ENCODE peak calls at places on chromosomes 1 and 21, in five cellular contexts. One of them, this sample, is unnamed.

GRCh38 chr1:20640183-20640597 is 6.9 kb downstream of the PINK1 start:
- DNase-seq in HCT116: peak
- DNase-seq in sigmoid colon: no peak
- DNase-seq in Panc1: peak
- DNase-seq in H1: no peak
- DNase-seq in this sample: no peak

GRCh38 chr1:239185245-239185619 is 201.1 kb upstream of the CHRM3 start:
- DNase-seq in Panc1: no peak
- DNase-seq in HCT116: no peak
- DNase-seq in H1: no peak
- DNase-seq in sigmoid colon: no peak
- DNase-seq in this sample: no peak

GRCh38 chr1:241485554-241485992 is 34.0 kb downstream of the FH start:
- DNase-seq in Panc1: no peak
- DNase-seq in H1: no peak
- DNase-seq in HCT116: peak
- DNase-seq in sigmoid colon: no peak
- DNase-seq in this sample: no peak

GRCh38 chr1:31689821-31690220 is 14.0 kb downstream of the COL16A1 start:
- DNase-seq in sigmoid colon: no peak
- DNase-seq in H1: no peak
- DNase-seq in Panc1: no peak
- DNase-seq in HCT116: peak
- DNase-seq in this sample: no peak

GRCh38 chr1:20702416-20702815 is 15.4 kb downstream of the KIF17 start:
- DNase-seq in Panc1: no peak
- DNase-seq in sigmoid colon: no peak
- DNase-seq in HCT116: no peak
- DNase-seq in H1: no peak
- DNase-seq in this sample: no peak

GRCh38 chr1:101506541-101507164 is 269.8 kb downstream of the S1PR1 start:
- DNase-seq in H1: no peak
- DNase-seq in Panc1: peak
- DNase-seq in HCT116: peak
- DNase-seq in sigmoid colon: no peak
- DNase-seq in this sample: no peak

GRCh38 chr1:24641646-24642151 is 1.4 kb upstream of the SRRM1 start:
- DNase-seq in Panc1: no peak
- DNase-seq in sigmoid colon: peak
- DNase-seq in H1: no peak
- DNase-seq in HCT116: no peak
- DNase-seq in this sample: no peak

GRCh38 chr1:180842052-180842451 is 70.6 kb upstream of the KIAA1614 start:
- DNase-seq in sigmoid colon: no peak
- DNase-seq in H1: no peak
- DNase-seq in Panc1: no peak
- DNase-seq in HCT116: no peak
- DNase-seq in this sample: no peak

GRCh38 chr1:18557621-18558465 is 72.8 kb upstream of the PAX7 start:
- DNase-seq in HCT116: no peak
- DNase-seq in H1: peak
- DNase-seq in Panc1: no peak
- DNase-seq in sigmoid colon: no peak
- DNase-seq in this sample: no peak

GRCh38 chr21:36661511-36662309 is 37.2 kb upstream of the SIM2 start:
- DNase-seq in sigmoid colon: no peak
- DNase-seq in Panc1: no peak
- DNase-seq in H1: no peak
- DNase-seq in HCT116: peak
- DNase-seq in this sample: no peak

GRCh38 chr1:222618001-222618879 is at the start of gene MIA3:
- DNase-seq in H1: no peak
- DNase-seq in Panc1: no peak
- DNase-seq in sigmoid colon: peak
- DNase-seq in HCT116: no peak
- DNase-seq in this sample: no peak

GRCh38 chr1:42738678-42739226 is 1.3 kb downstream of the CLDN19 start:
- DNase-seq in sigmoid colon: no peak
- DNase-seq in H1: no peak
- DNase-seq in Panc1: no peak
- DNase-seq in HCT116: no peak
- DNase-seq in this sample: no peak

GRCh38 chr1:44739361-44740178 is at the start of gene KIF2C:
- DNase-seq in sigmoid colon: peak
- DNase-seq in H1: peak
- DNase-seq in HCT116: peak
- DNase-seq in Panc1: peak
- DNase-seq in this sample: no peak
- TF ChIP-seq CTCF in sigmoid colon: no peak
- TF ChIP-seq CTCF in H1: no peak
- TF ChIP-seq CTCF in HCT116: no peak
- TF ChIP-seq CTCF in Panc1: no peak
- TF ChIP-seq CTCF in this sample: no peak

GRCh38 chr1:209382701-209383100 is 200.8 kb upstream of the CAMK1G start:
- DNase-seq in Panc1: no peak
- DNase-seq in HCT116: no peak
- DNase-seq in H1: no peak
- DNase-seq in sigmoid colon: no peak
- DNase-seq in this sample: no peak

GRCh38 chr1:209383907-209384709 is 199.4 kb upstream of the CAMK1G start:
- DNase-seq in H1: no peak
- DNase-seq in HCT116: no peak
- DNase-seq in sigmoid colon: no peak
- DNase-seq in Panc1: no peak
- DNase-seq in this sample: no peak

GRCh38 chr1:209383422-209383821 is 200.1 kb upstream of the CAMK1G start:
- DNase-seq in H1: no peak
- DNase-seq in HCT116: no peak
- DNase-seq in sigmoid colon: no peak
- DNase-seq in Panc1: no peak
- DNase-seq in this sample: no peak

GRCh38 chr1:209386156-209386555 is 197.4 kb upstream of the CAMK1G start:
- DNase-seq in Panc1: no peak
- DNase-seq in sigmoid colon: no peak
- DNase-seq in HCT116: no peak
- DNase-seq in H1: no peak
- DNase-seq in this sample: peak

GRCh38 chr1:209384710-209385550 is 198.6 kb upstream of the CAMK1G start:
- DNase-seq in sigmoid colon: no peak
- DNase-seq in HCT116: no peak
- DNase-seq in Panc1: no peak
- DNase-seq in H1: no peak
- DNase-seq in this sample: no peak
- TF ChIP-seq POLR2AphosphoS5 in sigmoid colon: no peak
- TF ChIP-seq POLR2AphosphoS5 in HCT116: no peak
- TF ChIP-seq POLR2AphosphoS5 in Panc1: no peak
- TF ChIP-seq POLR2AphosphoS5 in H1: no peak
- TF ChIP-seq POLR2AphosphoS5 in this sample: no peak

GRCh38 chr1:182391362-182392044 is at the start of gene GLUL:
- DNase-seq in Panc1: no peak
- DNase-seq in HCT116: peak
- DNase-seq in H1: peak
- DNase-seq in sigmoid colon: peak
- DNase-seq in this sample: peak
- TF ChIP-seq CTCF in Panc1: no peak
- TF ChIP-seq CTCF in HCT116: no peak
- TF ChIP-seq CTCF in H1: no peak
- TF ChIP-seq CTCF in sigmoid colon: peak
- TF ChIP-seq CTCF in this sample: no peak

GRCh38 chr1:111581166-111581565 is 38.4 kb upstream of the RAP1A start:
- DNase-seq in H1: no peak
- DNase-seq in sigmoid colon: no peak
- DNase-seq in HCT116: no peak
- DNase-seq in Panc1: no peak
- DNase-seq in this sample: no peak

GRCh38 chr1:111571239-111571638 is 48.4 kb upstream of the RAP1A start:
- DNase-seq in HCT116: no peak
- DNase-seq in sigmoid colon: no peak
- DNase-seq in H1: no peak
- DNase-seq in Panc1: no peak
- DNase-seq in this sample: no peak

GRCh38 chr1:111571987-111572386 is 47.6 kb upstream of the RAP1A start:
- DNase-seq in H1: no peak
- DNase-seq in Panc1: no peak
- DNase-seq in HCT116: no peak
- DNase-seq in sigmoid colon: no peak
- DNase-seq in this sample: no peak

GRCh38 chr1:111577814-111578213 is 41.8 kb upstream of the RAP1A start:
- DNase-seq in sigmoid colon: no peak
- DNase-seq in HCT116: no peak
- DNase-seq in Panc1: no peak
- DNase-seq in H1: no peak
- DNase-seq in this sample: no peak

GRCh38 chr1:111576547-111576946 is 43.0 kb upstream of the RAP1A start:
- DNase-seq in H1: no peak
- DNase-seq in HCT116: no peak
- DNase-seq in Panc1: no peak
- DNase-seq in sigmoid colon: no peak
- DNase-seq in this sample: no peak
- TF ChIP-seq POLR2AphosphoS5 in H1: no peak
- TF ChIP-seq POLR2AphosphoS5 in HCT116: no peak
- TF ChIP-seq POLR2AphosphoS5 in Panc1: no peak
- TF ChIP-seq POLR2AphosphoS5 in sigmoid colon: no peak
- TF ChIP-seq POLR2AphosphoS5 in this sample: no peak

GRCh38 chr21:44872266-44872567 is 1.3 kb downstream of the PTTG1IP start:
- DNase-seq in Panc1: no peak
- DNase-seq in H1: no peak
- DNase-seq in HCT116: no peak
- DNase-seq in sigmoid colon: no peak
- DNase-seq in this sample: no peak
- TF ChIP-seq CTCF in Panc1: no peak
- TF ChIP-seq CTCF in H1: no peak
- TF ChIP-seq CTCF in HCT116: no peak
- TF ChIP-seq CTCF in sigmoid colon: peak
- TF ChIP-seq CTCF in this sample: no peak

GRCh38 chr21:33940164-33940563 is 24.6 kb upstream of the ATP5PO start:
- DNase-seq in sigmoid colon: no peak
- DNase-seq in H1: no peak
- DNase-seq in Panc1: no peak
- DNase-seq in HCT116: no peak
- DNase-seq in this sample: peak
- TF ChIP-seq POLR2AphosphoS5 in sigmoid colon: peak
- TF ChIP-seq POLR2AphosphoS5 in H1: no peak
- TF ChIP-seq POLR2AphosphoS5 in Panc1: no peak
- TF ChIP-seq POLR2AphosphoS5 in HCT116: no peak
- TF ChIP-seq POLR2AphosphoS5 in this sample: no peak

GRCh38 chr1:221548942-221549341 is 192.9 kb downstream of the DUSP10 start:
- DNase-seq in Panc1: no peak
- DNase-seq in HCT116: no peak
- DNase-seq in sigmoid colon: no peak
- DNase-seq in H1: no peak
- DNase-seq in this sample: no peak

GRCh38 chr1:221541296-221541695 is 200.6 kb downstream of the DUSP10 start:
- DNase-seq in Panc1: no peak
- DNase-seq in HCT116: no peak
- DNase-seq in H1: no peak
- DNase-seq in sigmoid colon: no peak
- DNase-seq in this sample: no peak

DNA sequence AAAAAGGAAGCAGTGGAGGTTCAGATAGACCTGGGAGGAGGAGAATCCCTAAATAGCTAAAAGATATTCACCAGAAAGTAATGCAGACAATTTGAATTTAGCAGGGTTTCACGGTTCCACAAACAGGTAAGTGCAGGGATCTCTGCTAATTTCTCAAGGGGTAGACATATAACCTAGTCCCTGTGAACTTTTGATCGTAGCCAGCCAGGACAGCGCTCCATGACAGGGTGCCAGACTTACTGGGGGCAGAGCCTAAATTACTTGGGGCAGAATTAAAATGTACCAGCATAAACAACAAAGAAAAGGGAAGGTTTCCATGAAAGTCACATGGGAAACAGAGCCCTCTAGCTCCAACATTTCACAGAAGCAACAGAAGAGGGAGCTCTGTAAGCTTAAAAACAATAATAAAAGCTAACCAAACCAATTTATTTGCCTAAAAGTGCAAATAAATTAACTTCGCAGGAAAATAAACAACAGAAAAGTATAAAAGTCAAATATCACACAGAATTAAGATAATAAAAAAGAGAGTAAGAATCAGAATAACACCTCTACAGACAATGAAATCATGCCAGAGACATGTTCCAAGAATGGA is 198.3 kb downstream of the DUSP10 start:
- DNase-seq in HCT116: peak
- DNase-seq in Panc1: no peak
- DNase-seq in H1: no peak
- DNase-seq in sigmoid colon: no peak
- DNase-seq in this sample: no peak
- TF ChIP-seq CTCF in HCT116: peak
- TF ChIP-seq CTCF in Panc1: peak
- TF ChIP-seq CTCF in H1: no peak
- TF ChIP-seq CTCF in sigmoid colon: peak
- TF ChIP-seq CTCF in this sample: peak